ENCODE peak calls at places on chromosomes 3 and 15, in seven cellular contexts. T, V, E, F, Q, K and B are unnamed samples.

GRCh38 chr3:193720169-193720568 is 127.2 kb downstream of the OPA1 start:
- DNase-seq in T (no peak), V (no peak), E (no peak), F (no peak), Q (no peak), K (no peak), B (no peak)

GRCh38 chr3:78645628-78646310 is 1122.0 kb downstream of the ROBO1 start:
- DNase-seq in T (peak; percentile 71), V (no peak), E (no peak), F (peak; percentile 24), Q (peak; percentile 22), K (peak; percentile 91), B (peak; percentile 79)

GRCh38 chr3:18134386-18135082 is 290.6 kb downstream of the SATB1 start:
- DNase-seq in T (peak; percentile 38), V (no peak), E (no peak), F (no peak), Q (no peak), K (no peak), B (no peak)

GRCh38 chr3:66395635-66396034 is 105.2 kb downstream of the LRIG1 start:
- DNase-seq in T (no peak), V (no peak), E (no peak), F (no peak), Q (no peak), K (no peak), B (no peak)

GRCh38 chr3:72347819-72348319 is 500.4 kb downstream of the SHQ1 start:
- DNase-seq in T (peak; percentile 70), V (peak; percentile 90), E (peak; percentile 82), F (peak; percentile 54), Q (peak; percentile 91), K (peak; percentile 76), B (peak; percentile 94)

GRCh38 chr3:11060500-11061251 is 68.1 kb downstream of the SLC6A1 start:
- DNase-seq in T (peak; percentile 24), V (peak; percentile 57), E (peak; percentile 80), F (peak; percentile 41), Q (peak; percentile 38), K (peak; percentile 83), B (peak; percentile 13)

GRCh38 chr3:113769551-113769950 is 22.7 kb downstream of the ATP6V1A start:
- DNase-seq in T (peak; percentile 42), V (no peak), E (no peak), F (no peak), Q (no peak), K (no peak), B (no peak)

GRCh38 chr3:55702822-55703221 is 215.7 kb upstream of the WNT5A start:
- DNase-seq in T (no peak), V (no peak), E (no peak), F (no peak), Q (no peak), K (no peak), B (no peak)

GRCh38 chr3:11385329-11385728 is 113.1 kb downstream of the ATG7 start:
- DNase-seq in T (no peak), V (no peak), E (no peak), F (no peak), Q (no peak), K (no peak), B (no peak)

GRCh38 chr15:98967096-98967495 is 40.5 kb downstream of the PGPEP1L start:
- DNase-seq in T (no peak), V (no peak), E (no peak), F (no peak), Q (no peak), K (no peak), B (no peak)

GRCh38 chr3:195072916-195073564 is 197.9 kb downstream of the XXYLT1 start:
- DNase-seq in T (no peak), V (peak; percentile 18), E (peak; percentile 10), F (no peak), Q (no peak), K (no peak), B (no peak)

GRCh38 chr3:131038326-131038725 is 11.6 kb downstream of the NEK11 start:
- DNase-seq in T (no peak), V (no peak), E (no peak), F (no peak), Q (no peak), K (no peak), B (no peak)

GRCh38 chr3:184556502-184557347 is 4.9 kb upstream of the EPHB3 start:
- DNase-seq in T (no peak), V (no peak), E (no peak), F (no peak), Q (no peak), K (no peak), B (no peak)

GRCh38 chr3:193842029-193842782 is 249.2 kb downstream of the OPA1 start:
- DNase-seq in T (no peak), V (peak; percentile 64), E (no peak), F (peak; percentile 56), Q (peak; percentile 47), K (no peak), B (no peak)

GRCh38 chr15:84842781-84843180 is 25.6 kb downstream of the ALPK3 start:
- DNase-seq in T (no peak), V (no peak), E (no peak), F (no peak), Q (no peak), K (no peak), B (no peak)

GRCh38 chr15:63146684-63147083 is 10.6 kb downstream of the RPS27L start:
- DNase-seq in T (peak; percentile 23), V (no peak), E (no peak), F (no peak), Q (no peak), K (no peak), B (no peak)

GRCh38 chr3:193301441-193301840 is 60.4 kb downstream of the PLAAT1 start:
- DNase-seq in T (no peak), V (no peak), E (no peak), F (no peak), Q (no peak), K (no peak), B (no peak)

GRCh38 chr15:68424754-68425390 is 7.1 kb downstream of the ITGA11 start:
- DNase-seq in T (no peak), V (no peak), E (no peak), F (no peak), Q (no peak), K (no peak), B (no peak)

GRCh38 chr15:57280464-57280863 is 95.8 kb upstream of the CGNL1 start:
- DNase-seq in T (no peak), V (no peak), E (no peak), F (no peak), Q (no peak), K (no peak), B (no peak)

DNA sequence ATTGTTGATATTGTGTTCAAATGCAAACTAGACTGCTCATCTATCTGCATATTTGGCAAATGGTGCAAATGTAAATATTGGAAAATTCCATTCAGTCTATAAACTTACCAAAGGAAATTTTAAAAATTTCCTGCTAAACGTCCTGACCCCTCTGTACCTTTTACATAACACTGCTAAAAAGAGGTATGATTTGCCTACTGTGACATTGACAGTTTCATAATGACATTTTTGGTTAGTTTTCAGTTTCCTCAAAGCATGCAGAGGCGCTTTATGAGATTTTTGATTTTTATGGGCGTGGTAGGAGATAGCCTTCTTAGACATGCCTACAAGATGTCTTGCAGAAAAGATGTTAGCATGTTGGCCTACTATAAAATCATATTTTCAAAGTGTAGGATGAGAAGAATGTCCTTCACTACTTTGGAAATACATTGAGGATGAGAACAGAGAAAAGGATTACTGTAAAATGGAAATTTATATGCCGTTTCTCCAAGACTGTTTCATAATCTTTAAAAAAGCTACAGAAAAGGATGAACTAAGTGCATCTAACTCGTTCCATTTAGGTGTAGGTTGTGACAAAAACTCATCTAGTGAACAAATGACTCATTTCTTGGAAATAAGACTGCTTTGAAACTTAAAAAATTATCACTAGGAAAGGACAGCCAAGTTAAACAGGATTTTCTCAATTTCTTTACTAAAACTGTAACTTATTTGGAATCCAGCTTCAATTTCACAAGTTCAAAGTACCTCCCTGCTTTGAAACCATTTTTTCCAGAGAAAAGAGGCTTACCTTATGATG is 14.5 kb upstream of the ISLR start:
- DNase-seq in T (no peak), V (no peak), E (no peak), F (no peak), Q (no peak), K (no peak), B (no peak)
- H3K4me3 ChIP-seq in T (no peak overlapping the region), V (no peak overlapping the region), E (no peak overlapping the region), F (no peak overlapping the region), Q (no peak overlapping the region), K (no peak overlapping the region), B (no peak overlapping the region)

GRCh38 chr3:49673715-49674490 is at the start of gene APEH:
- DNase-seq in T (peak; percentile 96), V (peak; percentile 98), E (peak; percentile 99), F (peak; percentile 97), Q (peak; percentile 100), K (peak; percentile 100), B (peak; percentile 86)
- TF ChIP-seq CTCF in T (no peak), V (no peak), E (no peak), F (no peak), Q (no peak), K (no peak), B (no peak)

GRCh38 chr3:15471861-15472260 is 44.5 kb downstream of the EAF1 start:
- DNase-seq in T (no peak), V (no peak), E (no peak), F (no peak), Q (no peak), K (no peak), B (no peak)

GRCh38 chr3:15475161-15475560 is 46.3 kb downstream of the COLQ start:
- DNase-seq in T (no peak), V (no peak), E (no peak), F (no peak), Q (no peak), K (no peak), B (no peak)

GRCh38 chr3:15470261-15470660 is 42.9 kb downstream of the EAF1 start:
- DNase-seq in T (no peak), V (no peak), E (no peak), F (no peak), Q (no peak), K (peak; percentile 74), B (no peak)

GRCh38 chr3:15467227-15468181 is 40.1 kb downstream of the EAF1 start:
- DNase-seq in T (peak; percentile 1), V (no peak), E (no peak), F (no peak), Q (no peak), K (no peak), B (no peak)

GRCh38 chr3:15470804-15471203 is 43.4 kb downstream of the EAF1 start:
- DNase-seq in T (no peak), V (no peak), E (no peak), F (no peak), Q (no peak), K (no peak), B (no peak)
- H3K4me3 ChIP-seq in T (no peak overlapping the region), V (no peak overlapping the region), E (no peak overlapping the region), F (no peak overlapping the region), Q (no peak overlapping the region), K (no peak overlapping the region), B (no peak overlapping the region)

GRCh38 chr3:74139648-74140047 is 474.8 kb downstream of the CNTN3 start:
- DNase-seq in T (no peak), V (no peak), E (no peak), F (no peak), Q (no peak), K (peak; percentile 48), B (no peak)
- TF ChIP-seq CTCF in T (no peak), V (no peak), E (no peak), F (no peak), Q (no peak), K (peak; percentile 68), B (peak; percentile 16)